ENCODE peak calls at places on chromosomes 4 and X, in five cellular contexts. H is A549, O is mammary epithelial cell, N is D721Med, P is choroid plexus epithelial cell. Z is an unnamed sample.
A peak's percentile ranks its signal among the peaks of the same experiment; 100 is the strongest.

GRCh38 chrX:39000802-39001201 is 199.5 kb downstream of the MID1IP1 start:
- DNase-seq in N (no peak), P (no peak), O (no peak), H (no peak), Z (no peak)

GRCh38 chr4:151743128-151743854 is 17.5 kb downstream of the GATB start:
- DNase-seq in H (no peak), N (no peak), O (peak; percentile 31), P (peak; percentile 23), Z (no peak)

GRCh38 chrX:100829730-100830129 is 9.5 kb downstream of the CSTF2 start:
- DNase-seq in O (peak; percentile 78), P (peak; percentile 74), H (no peak), N (no peak), Z (peak; percentile 42)

GRCh38 chrX:72045552-72046277 is 86.0 kb downstream of the RTL5 start:
- DNase-seq in H (peak; percentile 31), O (peak; percentile 62), N (no peak), P (peak; percentile 48), Z (peak; percentile 26)

GRCh38 chr4:101200561-101200960 is 146.8 kb downstream of the PPP3CA start:
- DNase-seq in P (peak; percentile 95), N (no peak), O (peak; percentile 91), H (peak; percentile 89), Z (peak; percentile 90)

GRCh38 chr4:40124690-40125089 is 68.0 kb downstream of the N4BP2 start:
- DNase-seq in P (no peak), N (no peak), O (no peak), H (no peak), Z (no peak)

GRCh38 chr4:154622598-154622997 is 10.1 kb upstream of the FGG start:
- DNase-seq in N (no peak), H (peak; percentile 63), P (peak; percentile 83), O (peak; percentile 36), Z (peak; percentile 67)

GRCh38 chr4:3406431-3406830 is 35.3 kb upstream of the HGFAC start:
- DNase-seq in H (no peak), N (no peak), O (no peak), P (no peak), Z (no peak)

GRCh38 chr4:150525321-150525868 is 56.6 kb upstream of the MAB21L2 start:
- DNase-seq in H (no peak), O (peak; percentile 15), P (no peak), N (no peak), Z (no peak)

GRCh38 chrX:46637937-46638336 is 64.4 kb downstream of the CHST7 start:
- DNase-seq in N (no peak), P (no peak), O (peak; percentile 62), H (no peak), Z (no peak)

GRCh38 chr4:2931765-2932560 is 31.2 kb downstream of the NOP14 start:
- DNase-seq in H (no peak), N (no peak), P (no peak), O (no peak), Z (no peak)

GRCh38 chr4:84573738-84574720 is 8.9 kb upstream of the CDS1 start:
- DNase-seq in P (no peak), H (peak; percentile 36), N (no peak), O (peak; percentile 60), Z (peak; percentile 17)

GRCh38 chr4:40980318-40980883 is 230.6 kb downstream of the NSUN7 start:
- DNase-seq in H (no peak), P (no peak), O (peak; percentile 15), N (no peak), Z (peak; percentile 61)

DNA sequence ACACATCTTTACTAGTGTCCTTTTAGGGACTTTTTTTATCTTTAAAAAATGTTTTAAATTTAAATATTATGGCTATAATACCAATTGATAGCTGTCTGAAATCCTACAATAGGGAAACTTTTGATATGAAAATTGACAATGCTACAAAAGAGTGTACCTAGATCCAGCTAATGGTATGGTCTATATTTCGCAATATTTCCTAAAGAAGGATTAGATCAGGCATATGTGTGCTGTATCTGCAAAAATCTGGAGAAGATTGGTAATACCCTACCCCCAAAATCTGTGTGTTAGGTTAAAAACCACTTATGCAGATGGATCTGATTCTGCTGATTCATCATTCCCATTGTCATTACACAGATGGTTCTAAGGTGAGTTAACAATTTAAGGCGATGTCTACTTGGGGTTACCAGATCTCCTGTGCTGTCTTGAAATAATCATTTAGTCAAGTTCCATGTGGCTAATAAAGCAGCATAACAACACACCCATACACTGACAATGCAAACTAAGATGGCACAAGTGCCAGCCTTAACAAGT is 137.1 kb downstream of the GASK1B start:
- DNase-seq in O (no peak), N (no peak), H (no peak), P (no peak), Z (no peak)
- TF ChIP-seq CTCF in O (no peak), N (no peak), H (no peak), P (no peak), Z (no peak)

GRCh38 chr4:138062929-138063328 is 179.2 kb downstream of the SLC7A11 start:
- DNase-seq in P (peak; percentile 73), O (peak; percentile 32), N (no peak), H (no peak), Z (peak; percentile 16)
- TF ChIP-seq CTCF in P (peak; percentile 49), O (no peak), N (no peak), H (no peak), Z (no peak)

DNA sequence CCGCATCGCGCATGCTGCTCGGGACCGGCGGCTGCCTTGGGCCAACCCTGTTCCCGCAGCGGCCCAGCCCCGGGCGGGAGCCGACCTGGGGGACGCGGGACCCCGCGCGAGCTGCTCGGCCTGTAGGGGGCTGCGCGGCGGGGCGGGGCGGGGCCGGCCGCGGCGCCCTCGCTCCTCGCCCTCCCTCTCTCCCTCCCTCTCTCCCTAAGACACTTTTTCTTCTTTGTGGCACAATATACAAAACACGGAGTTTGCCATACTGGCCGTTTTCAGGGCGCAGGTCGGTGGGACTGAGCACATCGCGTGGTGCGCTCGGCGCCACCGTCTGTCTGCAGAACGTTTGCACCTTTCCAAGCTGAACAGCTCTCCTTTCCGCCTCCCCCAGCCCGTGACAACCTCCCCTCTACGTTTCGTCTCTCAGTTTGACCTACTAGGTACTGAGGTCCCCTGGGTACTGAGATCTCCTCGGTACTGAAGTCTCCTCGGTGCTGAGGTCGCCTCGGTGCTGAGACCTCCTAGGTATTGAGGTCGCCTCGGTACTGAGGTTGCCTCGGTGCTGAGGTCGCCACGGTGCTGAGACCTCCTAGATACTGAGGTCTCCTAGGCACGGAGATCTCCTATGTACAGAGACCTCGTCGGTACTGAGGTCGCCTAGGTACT is 261.1 kb upstream of the PLCXD1 start:
- DNase-seq in N (no peak), H (no peak), O (no peak), P (no peak), Z (no peak)
- TF ChIP-seq CTCF in N (no peak), H (no peak), O (no peak), P (no peak), Z (no peak)

DNA sequence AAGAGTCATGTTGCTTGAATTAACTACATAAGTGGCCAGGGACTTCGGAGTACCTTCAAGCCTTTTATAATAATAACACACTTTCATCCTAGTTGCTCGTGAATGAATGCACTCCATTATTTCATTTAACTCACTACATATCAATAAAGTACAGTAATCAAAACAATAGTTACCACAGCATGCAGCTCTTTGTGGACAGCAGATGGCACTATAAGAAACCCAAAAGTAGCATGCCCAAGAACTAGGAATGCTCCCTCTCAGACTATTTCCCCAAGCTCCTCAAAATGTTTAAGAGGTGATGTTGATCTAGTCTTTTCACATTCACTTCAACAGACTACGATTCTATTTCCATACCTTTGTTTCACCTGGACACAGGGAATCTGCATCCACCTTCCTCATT is 500.8 kb upstream of the DIAPH2 start:
- DNase-seq in P (peak; percentile 15), N (no peak), O (no peak), H (peak; percentile 11), Z (peak; percentile 25)
- TF ChIP-seq CTCF in P (peak; percentile 43), N (peak; percentile 44), O (peak; percentile 66), H (peak; percentile 28), Z (peak; percentile 33)